ENCODE peak calls at places on chromosomes 11 and 22, in four cellular contexts. H is H1, B is WTC11, R is HepG2. X is an unnamed sample.
A peak's percentile ranks its signal among the peaks of the same experiment; 100 is the strongest.

GRCh38 chr22:46025973-46026906 is 49.3 kb upstream of the WNT7B start:
- DNase-seq in R (no peak), B (peak; percentile 9), H (no peak), X (no peak)

GRCh38 chr11:93939084-93939780 is 81.9 kb upstream of the HEPHL1 start:
- DNase-seq in H (no peak), R (no peak), B (no peak), X (no peak)

GRCh38 chr22:22380098-22381030 is 128.2 kb downstream of the ZNF280B start:
- DNase-seq in H (no peak), B (peak; percentile 72), R (no peak), X (peak; percentile 91)

GRCh38 chr11:109739374-109739773 is 317.4 kb downstream of the C11orf87 start:
- DNase-seq in H (no peak), R (no peak), B (no peak), X (no peak)

GRCh38 chr11:43930868-43931716 is 11.3 kb upstream of the C11orf96 start:
- DNase-seq in H (no peak), B (no peak), R (no peak), X (no peak)

GRCh38 chr11:65594991-65595920 is at the start of gene KCNK7:
- DNase-seq in H (no peak), B (no peak), R (no peak), X (peak; percentile 73)

GRCh38 chr11:75705541-75705940 is 12.1 kb upstream of the MOGAT2 start:
- DNase-seq in H (no peak), R (no peak), B (no peak), X (no peak)

GRCh38 chr11:48006301-48006992 is 26.1 kb downstream of the PTPRJ start:
- DNase-seq in R (no peak), B (no peak), H (no peak), X (peak; percentile 38)

GRCh38 chr11:37786214-37786755 is 1188.2 kb upstream of the RAG2 start:
- DNase-seq in R (no peak), B (no peak), H (no peak), X (no peak)

GRCh38 chr11:131077340-131077739 is 161.1 kb upstream of the SNX19 start:
- DNase-seq in B (no peak), H (no peak), R (no peak), X (no peak)

GRCh38 chr11:2886191-2886894 is 768 bp upstream of the CDKN1C start:
- DNase-seq in R (no peak), B (peak; percentile 62), H (no peak), X (peak; percentile 31)

GRCh38 chr22:35072939-35073338 is 7.0 kb downstream of the ISX start:
- DNase-seq in H (no peak), R (no peak), B (no peak), X (no peak)

GRCh38 chr11:127307700-127308099 is 307.1 kb upstream of the KIRREL3 start:
- DNase-seq in H (no peak), B (no peak), R (no peak), X (no peak)

GRCh38 chr11:93542753-93543246 is 391 bp downstream of the SMCO4 start:
- DNase-seq in H (no peak), R (no peak), B (peak; percentile 67), X (no peak)

GRCh38 chr22:42880815-42881214 is 23.7 kb upstream of the ARFGAP3 start:
- DNase-seq in B (peak; percentile 45), R (no peak), H (no peak), X (no peak)

GRCh38 chr22:23291806-23292452 is 111.6 kb downstream of the BCR start:
- DNase-seq in B (no peak), H (no peak), R (no peak), X (no peak)

GRCh38 chr11:96303067-96303466 is 39.9 kb downstream of the MAML2 start:
- DNase-seq in B (no peak), R (no peak), H (no peak), X (no peak)

GRCh38 chr22:37193629-37194191 is 5.7 kb upstream of the C1QTNF6 start:
- DNase-seq in B (no peak), R (peak; percentile 43), H (no peak), X (peak; percentile 80)

GRCh38 chr11:103946793-103947565 is 89.5 kb upstream of the DDI1 start:
- DNase-seq in H (no peak), B (no peak), R (no peak), X (no peak)

GRCh38 chr11:12180257-12181205 is 70.1 kb downstream of the MICAL2 start:
- DNase-seq in R (no peak), B (no peak), H (no peak), X (no peak)

GRCh38 chr11:64035581-64035980 is at the start of gene FLRT1:
- DNase-seq in H (no peak), R (no peak), B (no peak), X (peak; percentile 67)

GRCh38 chr11:76610871-76611475 is 59.6 kb downstream of the LRRC32 start:
- DNase-seq in H (no peak), B (no peak), R (no peak), X (no peak)

GRCh38 chr11:119992171-119993051 is 145.5 kb downstream of the TRIM29 start:
- DNase-seq in R (no peak), H (no peak), B (no peak), X (no peak)

GRCh38 chr22:42688914-42689275 is 31.8 kb downstream of the A4GALT start:
- DNase-seq in R (no peak), H (no peak), B (no peak), X (no peak)

GRCh38 chr11:69166186-69167115 is 10.7 kb downstream of the SMIM38 start:
- DNase-seq in B (no peak), R (peak; percentile 50), H (peak; percentile 61), X (peak; percentile 34)

GRCh38 chr11:68255526-68255925 is 16.2 kb downstream of the C11orf24 start:
- DNase-seq in R (no peak), B (no peak), H (no peak), X (no peak)

GRCh38 chr11:72084076-72084475 is 3.4 kb downstream of the LRRC51 start:
- DNase-seq in R (no peak), B (no peak), H (no peak), X (no peak)

DNA sequence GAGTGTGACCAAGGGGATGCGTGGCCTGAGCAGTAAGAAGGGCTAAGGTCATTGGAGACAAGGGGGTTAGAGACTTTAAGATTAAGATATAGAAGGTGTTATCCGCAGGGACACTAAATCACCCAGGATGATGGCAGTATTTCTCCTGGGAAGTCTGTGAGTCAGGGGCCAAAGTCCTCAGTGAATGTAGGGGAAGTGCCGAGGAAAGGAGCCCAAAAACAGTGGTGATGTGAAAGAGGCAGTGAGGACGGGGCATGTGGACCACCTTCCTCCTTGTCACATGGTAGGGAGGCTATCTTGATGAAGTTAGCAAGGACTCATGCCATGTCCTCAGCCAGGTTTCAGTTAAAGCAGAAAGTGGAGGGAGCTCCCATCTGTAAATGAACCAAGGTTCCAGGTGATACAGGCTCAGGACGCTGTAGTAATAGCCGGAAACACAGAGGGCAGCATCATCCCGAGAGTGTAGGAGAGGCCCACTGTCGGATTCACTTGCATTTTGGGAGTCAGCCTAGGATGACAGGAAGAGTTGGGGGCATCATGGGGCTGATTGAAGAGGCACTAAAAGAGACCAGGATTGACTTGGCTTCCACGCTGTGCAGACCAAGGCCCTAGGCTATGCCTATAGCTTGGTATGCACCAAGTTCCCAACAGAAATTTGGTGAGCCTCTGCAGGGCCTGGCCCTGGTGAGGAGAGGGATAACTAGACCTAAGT is 33.5 kb downstream of the WEE1 start:
- DNase-seq in B (peak; percentile 53), H (no peak), R (peak; percentile 69), X (no peak)
- TF ChIP-seq JUN in B (no peak), H (no peak), R (no peak), X (no peak)

DNA sequence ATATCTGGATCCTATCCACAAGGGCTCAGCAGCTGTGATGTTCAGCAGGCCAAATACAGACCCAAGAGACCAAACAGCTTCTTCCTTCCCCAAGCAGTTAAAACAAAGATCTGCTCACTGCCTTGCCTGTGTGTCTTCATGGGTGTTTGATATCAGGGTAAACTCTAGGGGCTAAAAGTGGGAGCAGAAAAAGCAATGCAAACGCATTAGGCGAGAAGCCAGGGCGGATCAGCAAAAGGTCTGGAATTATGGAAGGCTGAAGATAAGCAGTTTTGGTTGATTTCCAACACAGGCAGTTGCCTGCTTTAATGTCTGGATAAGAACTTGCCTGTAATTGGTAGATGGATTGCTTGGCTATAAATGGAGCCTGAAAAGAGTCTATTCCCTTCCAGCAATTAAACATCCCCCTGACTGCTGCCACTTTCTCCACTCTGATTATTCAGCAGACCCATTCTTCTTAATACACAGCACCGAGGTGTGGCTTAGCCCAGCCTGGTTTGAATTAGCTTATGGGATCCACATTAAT is 126.3 kb downstream of the COMMD9 start:
- DNase-seq in H (no peak), R (no peak), B (no peak), X (no peak)
- TF ChIP-seq CREB1 in H (no peak), R (no peak), B (no peak), X (no peak)

DNA sequence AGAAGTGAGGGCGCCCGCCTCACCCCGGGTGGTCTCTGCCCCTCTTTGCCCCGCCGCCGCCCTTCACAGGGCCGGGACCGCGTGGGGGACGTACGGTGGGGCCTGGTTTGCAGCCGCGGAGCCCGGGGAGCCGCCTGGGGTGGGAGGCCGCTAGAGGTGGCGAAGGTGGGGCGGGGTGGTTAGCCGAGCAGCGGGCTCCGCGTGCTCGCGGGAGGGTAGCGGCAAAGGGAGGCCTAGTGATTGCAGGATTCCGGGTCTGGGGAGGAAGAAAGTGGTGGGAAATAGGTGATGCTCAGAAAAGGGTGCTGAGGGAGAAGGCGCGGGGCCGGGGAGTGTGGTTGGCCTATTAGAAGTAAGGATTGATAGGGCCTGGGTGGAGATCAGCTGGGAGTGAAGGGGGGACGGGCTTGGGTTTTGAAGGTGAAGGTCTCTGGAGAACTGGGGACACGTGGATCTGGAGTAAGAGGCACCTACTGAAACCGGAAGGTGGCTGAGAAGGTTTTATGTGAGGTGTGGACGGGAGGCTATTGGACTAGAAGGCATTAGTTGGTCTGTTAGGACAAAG is 571 bp downstream of the FAR1 start:
- DNase-seq in H (no peak), R (no peak), B (no peak), X (peak; percentile 77)
- TF ChIP-seq JUN in H (no peak), R (no peak), B (no peak), X (no peak)

GRCh38 chr11:5938603-5938965 is 3.5 kb upstream of the OR56A3 start:
- DNase-seq in H (no peak), B (no peak), R (no peak), X (no peak)
- TF ChIP-seq CREB1 in H (no peak), B (no peak), R (no peak), X (no peak)

DNA sequence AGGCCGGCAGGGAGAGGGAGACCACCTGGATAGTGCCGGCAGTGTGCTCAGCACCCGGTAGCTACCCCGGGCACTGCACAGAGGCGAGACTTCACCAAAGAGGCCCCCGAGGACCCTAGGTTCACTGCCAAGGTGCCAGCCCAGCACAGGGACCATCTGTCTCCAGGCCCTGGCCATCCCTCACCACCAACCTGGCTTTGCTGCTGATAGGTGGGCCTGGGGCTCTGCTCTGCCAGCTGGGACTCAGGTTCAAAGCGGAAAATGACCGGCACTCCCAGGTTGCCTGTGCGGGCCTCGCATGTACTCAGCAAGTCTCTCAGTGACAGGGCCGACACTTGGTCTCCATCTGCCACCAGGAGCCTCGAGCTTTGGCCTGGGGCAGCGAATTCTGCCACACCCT is 812.2 kb downstream of the BRD1 start:
- DNase-seq in R (no peak), B (no peak), H (no peak), X (no peak)
- TF ChIP-seq JUN in R (no peak), B (no peak), H (no peak), X (no peak)

X was measured in K562.